ENCODE peak calls at places on chromosomes 4 and X, in eight cellular contexts. W is foreskin fibroblast, X is Peyer's patch, I is A549, Z is kidney epithelial cell, D is bronchial epithelial cell, O is cardiac muscle cell, B is nephron progenitor cell. U is an unnamed sample.

GRCh38 chr4:124863039-124863545 is 150.6 kb upstream of the ANKRD50 start:
- DNase-seq in W (no peak), X (no peak), I (no peak), Z (no peak), D (peak), O (peak), B (no peak), U (no peak)

GRCh38 chrX:23773601-23774175 is 9.3 kb upstream of the SAT1 start:
- DNase-seq in W (no peak), X (peak), I (no peak), Z (no peak), D (no peak), O (no peak), B (no peak), U (peak)

GRCh38 chr4:81786063-81786763 is 314.5 kb upstream of the RASGEF1B start:
- DNase-seq in W (no peak), X (no peak), I (no peak), Z (no peak), D (no peak), O (peak), B (no peak), U (no peak)

GRCh38 chrX:37332987-37333658 is 16.0 kb upstream of the PRRG1 start:
- DNase-seq in W (no peak), X (no peak), I (no peak), Z (no peak), D (no peak), O (peak), B (no peak), U (no peak)

GRCh38 chr4:128866691-128867090 is 57.2 kb downstream of the JADE1 start:
- DNase-seq in W (no peak), X (no peak), I (no peak), Z (no peak), D (no peak), O (no peak), B (no peak), U (no peak)

GRCh38 chr4:180058731-180059215 is 2184.4 kb upstream of the TENM3 start:
- DNase-seq in W (no peak), X (peak), I (peak), Z (no peak), D (no peak), O (peak), B (peak), U (peak)

GRCh38 chr4:148026022-148026421 is 294.1 kb downstream of the ARHGAP10 start:
- DNase-seq in W (peak), X (no peak), I (no peak), Z (no peak), D (no peak), O (peak), B (no peak), U (no peak)

GRCh38 chr4:8007581-8007980 is 67.9 kb upstream of the AFAP1 start:
- DNase-seq in W (no peak), X (no peak), I (no peak), Z (no peak), D (no peak), O (no peak), B (no peak), U (no peak)

GRCh38 chr4:2746891-2747695 is 9.0 kb downstream of the TNIP2 start:
- DNase-seq in W (no peak), X (no peak), I (no peak), Z (no peak), D (no peak), O (no peak), B (no peak), U (no peak)

GRCh38 chr4:130955520-130955919 is 1859.6 kb downstream of the C4orf33 start:
- DNase-seq in W (no peak), X (no peak), I (no peak), Z (no peak), D (no peak), O (no peak), B (no peak), U (no peak)

GRCh38 chr4:153538408-153539057 is 72.4 kb downstream of the TMEM131L start:
- DNase-seq in W (peak), X (no peak), I (no peak), Z (no peak), D (peak), O (peak), B (peak), U (no peak)

GRCh38 chr4:122824616-122825015 is 2.0 kb upstream of the FGF2 start:
- DNase-seq in W (no peak), X (no peak), I (no peak), Z (no peak), D (no peak), O (no peak), B (no peak), U (no peak)

GRCh38 chr4:76850010-76850441 is 47.9 kb downstream of the SOWAHB start:
- DNase-seq in W (peak), X (peak), I (peak), Z (peak), D (peak), O (peak), B (no peak), U (no peak)

GRCh38 chrX:22095306-22095705 is 63.2 kb downstream of the PHEX start:
- DNase-seq in W (peak), X (peak), I (no peak), Z (no peak), D (no peak), O (peak), B (peak), U (no peak)

GRCh38 chr4:153138736-153139135 is 65.5 kb upstream of the TRIM2 start:
- DNase-seq in W (no peak), X (no peak), I (no peak), Z (no peak), D (no peak), O (no peak), B (no peak), U (no peak)

GRCh38 chr4:3073158-3074077 is 920 bp downstream of the HTT-AS start:
- DNase-seq in W (no peak), X (peak), I (no peak), Z (no peak), D (no peak), O (no peak), B (no peak), U (peak)

GRCh38 chrX:18696653-18697052 is 10.8 kb upstream of the PPEF1 start:
- DNase-seq in W (no peak), X (no peak), I (no peak), Z (no peak), D (no peak), O (no peak), B (no peak), U (no peak)

GRCh38 chr4:83558693-83559092 is 22.8 kb downstream of the GPAT3 start:
- DNase-seq in W (no peak), X (no peak), I (no peak), Z (no peak), D (no peak), O (peak), B (no peak), U (no peak)

GRCh38 chr4:7426525-7427171 is 8.1 kb downstream of the PSAPL1 start:
- DNase-seq in W (no peak), X (peak), I (no peak), Z (no peak), D (no peak), O (no peak), B (no peak), U (no peak)

GRCh38 chrX:122771933-122772332 is 412.1 kb upstream of the GRIA3 start:
- DNase-seq in W (no peak), X (no peak), I (no peak), Z (no peak), D (no peak), O (no peak), B (no peak), U (no peak)

GRCh38 chr4:145234086-145234694 is 53.8 kb upstream of the OTUD4 start:
- DNase-seq in W (peak), X (peak), I (peak), Z (no peak), D (peak), O (peak), B (peak), U (peak)

GRCh38 chrX:54920610-54921426 is at the start of gene TRO:
- DNase-seq in W (no peak), X (no peak), I (no peak), Z (no peak), D (no peak), O (peak), B (peak), U (peak)

GRCh38 chrX:70087857-70088256 is 25.6 kb downstream of the OTUD6A start:
- DNase-seq in W (peak), X (no peak), I (no peak), Z (no peak), D (peak), O (peak), B (no peak), U (no peak)

GRCh38 chr4:105951198-105951597 is 55.9 kb downstream of the NPNT start:
- DNase-seq in W (no peak), X (no peak), I (no peak), Z (no peak), D (peak), O (peak), B (no peak), U (no peak)

GRCh38 chr4:680091-680490 is 5.7 kb downstream of the MYL5 start:
- DNase-seq in W (no peak), X (peak), I (no peak), Z (no peak), D (no peak), O (no peak), B (no peak), U (no peak)

GRCh38 chr4:69095301-69095731 is 958 bp upstream of the UGT2B7 start:
- DNase-seq in W (no peak), X (peak), I (peak), Z (peak), D (peak), O (no peak), B (no peak), U (no peak)

GRCh38 chr4:142373610-142374009 is 472.5 kb downstream of the INPP4B start:
- DNase-seq in W (no peak), X (no peak), I (no peak), Z (no peak), D (peak), O (no peak), B (no peak), U (no peak)

GRCh38 chrX:16946971-16947562 is 609 bp downstream of the REPS2 start:
- DNase-seq in W (no peak), X (peak), I (no peak), Z (no peak), D (no peak), O (no peak), B (peak), U (no peak)

GRCh38 chr4:109157205-109157604 is 145.3 kb downstream of the COL25A1 start:
- DNase-seq in W (no peak), X (no peak), I (no peak), Z (no peak), D (no peak), O (no peak), B (no peak), U (no peak)

GRCh38 chrX:71147496-71148277 is 3.0 kb downstream of the NLGN3 start:
- DNase-seq in W (no peak), X (no peak), I (no peak), Z (no peak), D (no peak), O (no peak), B (no peak), U (no peak)

GRCh38 chr4:114249561-114250356 is 270.3 kb upstream of the ARSJ start:
- DNase-seq in W (no peak), X (no peak), I (no peak), Z (no peak), D (peak), O (no peak), B (no peak), U (no peak)

GRCh38 chrX:114065612-114066178 is 518.2 kb upstream of the HTR2C start:
- DNase-seq in W (no peak), X (no peak), I (no peak), Z (no peak), D (peak), O (no peak), B (no peak), U (no peak)

GRCh38 chr4:9716093-9716492 is 65.3 kb upstream of the DRD5 start:
- DNase-seq in W (no peak), X (no peak), I (no peak), Z (no peak), D (no peak), O (no peak), B (no peak), U (no peak)
- TF ChIP-seq CTCF in W (no peak), X (no peak), I (no peak), Z (no peak), D (no peak), O (no peak), B (no peak), U (no peak)

DNA sequence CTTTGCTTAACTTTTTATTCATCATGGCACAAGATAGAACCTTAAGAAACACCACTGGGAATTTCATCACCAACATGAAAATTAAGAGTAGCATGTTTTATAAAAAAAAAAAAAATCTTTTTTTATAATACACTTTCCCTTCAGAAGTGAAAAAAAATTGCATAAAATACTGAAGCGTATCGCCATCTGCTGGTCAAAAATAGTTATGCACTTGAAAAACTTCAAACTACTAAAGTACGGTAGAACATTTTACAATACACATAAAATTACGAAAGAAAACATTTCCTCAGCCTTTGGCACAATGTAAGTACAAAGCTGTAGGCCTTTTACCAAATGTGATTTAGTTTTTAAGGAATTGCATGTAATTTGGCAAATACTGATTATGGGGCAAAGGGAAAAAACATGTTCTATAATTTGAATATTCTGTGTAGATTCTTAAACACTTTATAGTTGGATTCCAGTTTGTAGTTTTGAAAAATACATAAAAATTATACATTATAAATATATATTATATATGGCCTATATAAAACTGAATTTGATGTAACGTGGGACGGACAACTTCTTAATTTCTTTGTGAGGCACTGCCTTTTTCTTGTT is 26.5 kb downstream of the HCCS start:
- DNase-seq in W (peak), X (no peak), I (peak), Z (no peak), D (peak), O (peak), B (no peak), U (no peak)
- TF ChIP-seq CTCF in W (peak), X (peak), I (peak), Z (peak), D (peak), O (peak), B (peak), U (peak)

GRCh38 chr4:54217642-54218486 is 11.2 kb upstream of the PDGFRA start:
- DNase-seq in W (peak), X (peak), I (peak), Z (no peak), D (peak), O (peak), B (peak), U (peak)
- TF ChIP-seq CTCF in W (peak), X (peak), I (peak), Z (peak), D (peak), O (peak), B (peak), U (peak)

GRCh38 chr4:13364653-13365052 is 119.5 kb downstream of the RAB28 start:
- DNase-seq in W (no peak), X (no peak), I (no peak), Z (no peak), D (no peak), O (no peak), B (no peak), U (no peak)

GRCh38 chr4:13365195-13365594 is 118.9 kb downstream of the RAB28 start:
- DNase-seq in W (no peak), X (no peak), I (no peak), Z (no peak), D (no peak), O (no peak), B (no peak), U (no peak)

GRCh38 chr4:13367244-13367643 is 116.9 kb downstream of the RAB28 start:
- DNase-seq in W (no peak), X (no peak), I (no peak), Z (no peak), D (no peak), O (no peak), B (no peak), U (no peak)

GRCh38 chr4:13368262-13368661 is 115.9 kb downstream of the RAB28 start:
- DNase-seq in W (no peak), X (no peak), I (peak), Z (no peak), D (no peak), O (peak), B (no peak), U (no peak)

DNA sequence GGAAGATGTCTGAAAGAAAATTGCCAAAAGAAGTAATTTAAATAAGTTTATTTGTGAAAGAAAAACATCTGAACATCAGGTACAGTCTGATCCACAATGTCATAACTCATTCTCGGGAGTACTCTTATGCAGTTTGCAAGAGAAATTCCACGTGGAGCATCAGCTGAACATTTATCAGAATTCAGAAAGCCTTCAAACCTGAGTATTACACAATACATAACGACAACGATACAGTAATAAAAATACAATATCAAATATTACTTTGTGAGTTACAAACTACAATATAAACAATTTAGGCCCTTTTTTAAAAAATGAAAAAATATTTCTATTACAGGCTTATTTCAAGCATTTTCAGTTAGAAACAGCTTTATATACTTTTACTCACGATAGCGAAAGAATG is 116.4 kb downstream of the RAB28 start:
- DNase-seq in W (no peak), X (no peak), I (no peak), Z (no peak), D (no peak), O (no peak), B (no peak), U (no peak)
- TF ChIP-seq CTCF in W (no peak), X (no peak), I (no peak), Z (no peak), D (no peak), O (no peak), B (no peak), U (no peak)

GRCh38 chr4:169109276-169109675 is 99.2 kb upstream of the CBR4 start:
- DNase-seq in W (no peak), X (no peak), I (no peak), Z (no peak), D (no peak), O (no peak), B (no peak), U (no peak)
- TF ChIP-seq CTCF in W (no peak), X (no peak), I (no peak), Z (no peak), D (no peak), O (no peak), B (no peak), U (no peak)

U was measured in activated CD8-positive, alpha-beta T cell treated with anti-CD3 and anti-CD28 coated beads for 36 hours.